ENCODE peak calls at places on chromosomes 12 and 14, in seven cellular contexts. U is cardiac muscle cell, I is Peyer's patch, B is transverse colon, E is psoas muscle, X is fibroblast of lung, P is mesendoderm. O is an unnamed sample. For H3K4me1 and H3K36me3, the result is how much of the 10 kb centered on the place peaks cover.

GRCh38 chr12:8047842-8048241 is 15.3 kb downstream of the FOXJ2 start:
- DNase-seq in U (no peak), I (no peak), B (no peak), E (no peak), X (no peak), P (no peak), O (no peak)

GRCh38 chr12:85280138-85280983 is at the start of gene ALX1:
- DNase-seq in U (peak), I (peak), B (peak), E (no peak), X (peak), P (peak), O (peak)

GRCh38 chr12:99658950-99659349 is 11.4 kb downstream of the GARIN6 start:
- DNase-seq in U (peak), I (no peak), B (no peak), E (no peak), X (peak), P (no peak), O (peak)

GRCh38 chr14:33465952-33466700 is 484.7 kb downstream of the EGLN3 start:
- DNase-seq in U (no peak), I (no peak), B (no peak), E (no peak), X (no peak), P (peak), O (no peak)

GRCh38 chr12:56645717-56646446 is at the start of gene ATP5F1B:
- DNase-seq in U (peak), I (peak), B (peak), E (peak), X (peak), P (peak), O (peak)

GRCh38 chr14:101881426-101881825 is 82.9 kb upstream of the DYNC1H1 start:
- DNase-seq in U (no peak), I (no peak), B (no peak), E (no peak), X (no peak), P (no peak), O (no peak)

GRCh38 chr14:55301722-55302121 is 30.5 kb downstream of the FBXO34 start:
- DNase-seq in U (peak), I (peak), B (no peak), E (no peak), X (peak), P (peak), O (peak)

GRCh38 chr12:100337727-100338126 is 19.1 kb upstream of the SLC17A8 start:
- DNase-seq in U (no peak), I (no peak), B (peak), E (no peak), X (no peak), P (no peak), O (no peak)

GRCh38 chr12:59820594-59821011 is 224.8 kb downstream of the SLC16A7 start:
- DNase-seq in U (no peak), I (no peak), B (no peak), E (no peak), X (peak), P (no peak), O (peak)

GRCh38 chr12:5511644-5512584 is 80.0 kb downstream of the NTF3 start:
- DNase-seq in U (peak), I (no peak), B (peak), E (peak), X (peak), P (peak), O (peak)

GRCh38 chr14:104685998-104686610 is 3.3 kb upstream of the INF2 start:
- DNase-seq in U (no peak), I (no peak), B (no peak), E (no peak), X (no peak), P (no peak), O (no peak)
- H3K4me1 ChIP-seq in U (under half), I (half or more), B (half or more), E (under half), X (under half), P (under half), O (under half)

GRCh38 chr14:50836515-50836914 is 5.6 kb upstream of the NIN start:
- DNase-seq in U (no peak), I (no peak), B (no peak), E (no peak), X (no peak), P (no peak), O (no peak)
- H3K36me3 ChIP-seq in U (under half), I (under half), B (under half), E (under half), X (under half), P (under half), O (under half)

GRCh38 chr12:77603923-77604322 is 226.8 kb upstream of the NAV3 start:
- DNase-seq in U (no peak), I (no peak), B (no peak), E (no peak), X (no peak), P (no peak), O (no peak)

GRCh38 chr12:77606348-77606747 is 224.3 kb upstream of the NAV3 start:
- DNase-seq in U (no peak), I (no peak), B (no peak), E (no peak), X (no peak), P (no peak), O (no peak)

GRCh38 chr12:77608157-77608755 is 222.4 kb upstream of the NAV3 start:
- DNase-seq in U (no peak), I (no peak), B (no peak), E (no peak), X (no peak), P (no peak), O (peak)

GRCh38 chr12:77609016-77609415 is 221.7 kb upstream of the NAV3 start:
- DNase-seq in U (no peak), I (no peak), B (no peak), E (no peak), X (no peak), P (no peak), O (peak)
- H3K4me1 ChIP-seq in U (under half), I (under half), B (under half), E (under half), X (under half), P (under half), O (under half)

GRCh38 chr12:119684730-119685129 is 16.8 kb downstream of the PRKAB1 start:
- DNase-seq in U (no peak), I (no peak), B (no peak), E (no peak), X (peak), P (no peak), O (peak)
- H3K36me3 ChIP-seq in U (under half), I (under half), B (under half), E (under half), X (under half), P (under half), O (under half)

DNA sequence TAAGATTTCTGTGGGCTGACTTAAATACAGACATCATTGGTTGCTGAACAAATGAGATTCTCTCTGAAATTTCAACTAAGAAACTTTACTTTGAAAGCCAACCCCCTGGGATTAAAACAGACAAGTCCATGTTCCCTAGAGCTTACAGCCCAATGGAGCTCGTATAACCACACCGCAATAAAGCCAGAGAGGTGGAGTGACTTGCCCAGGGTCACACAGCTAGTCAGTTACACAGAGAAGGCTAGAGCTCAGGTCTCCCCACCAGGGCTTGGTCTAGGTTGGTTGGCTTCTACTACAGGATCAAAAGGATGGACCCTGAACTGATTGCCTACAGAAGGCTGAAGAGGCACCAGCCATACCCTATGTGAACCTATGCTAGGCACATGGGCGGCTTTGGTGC is 8.9 kb upstream of the LTBP2 start:
- DNase-seq in U (no peak), I (no peak), B (no peak), E (no peak), X (no peak), P (no peak), O (no peak)
- H3K4me1 ChIP-seq in U (under half), I (under half), B (under half), E (under half), X (under half), P (under half), O (half or more)

GRCh38 chr12:15883536-15883935 is 1.3 kb downstream of the STRAP start:
- DNase-seq in U (peak), I (no peak), B (no peak), E (no peak), X (no peak), P (no peak), O (peak)

GRCh38 chr12:15892645-15893259 is 10.6 kb downstream of the STRAP start:
- DNase-seq in U (no peak), I (no peak), B (no peak), E (no peak), X (no peak), P (no peak), O (no peak)

GRCh38 chr12:15886372-15887042 is 4.3 kb downstream of the STRAP start:
- DNase-seq in U (no peak), I (no peak), B (no peak), E (no peak), X (no peak), P (no peak), O (no peak)

GRCh38 chr12:15882055-15882971 is at the start of gene STRAP:
- DNase-seq in U (peak), I (peak), B (peak), E (peak), X (peak), P (peak), O (peak)

GRCh38 chr12:15887043-15887817 is 5.0 kb downstream of the STRAP start:
- DNase-seq in U (no peak), I (no peak), B (no peak), E (no peak), X (no peak), P (no peak), O (no peak)
- H3K36me3 ChIP-seq in U (under half), I (under half), B (under half), E (under half), X (under half), P (under half), O (under half)

GRCh38 chr14:93330609-93331000 is 2.2 kb downstream of the BTBD7 start:
- DNase-seq in U (no peak), I (no peak), B (no peak), E (no peak), X (no peak), P (no peak), O (no peak)
- H3K4me1 ChIP-seq in U (under half), I (under half), B (under half), E (under half), X (under half), P (under half), O (under half)

DNA sequence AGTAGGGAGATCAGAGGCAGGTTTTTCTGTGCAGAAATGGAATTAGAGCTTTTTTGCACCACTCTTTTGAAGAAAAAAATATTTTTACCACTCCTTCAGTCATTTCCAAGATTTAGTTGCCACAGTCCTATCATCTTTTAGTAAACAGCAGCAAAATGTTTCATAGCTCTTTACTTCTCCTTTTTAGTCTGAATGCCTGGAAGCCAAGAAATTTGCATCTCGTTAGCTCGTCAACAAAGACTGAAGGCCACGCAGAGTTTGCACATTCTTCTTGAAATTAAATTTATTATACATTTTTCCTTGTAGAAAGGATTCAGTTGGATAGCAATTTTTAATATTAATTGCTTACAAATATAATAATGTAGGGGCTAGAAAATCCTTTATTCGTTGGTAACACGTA is 544.5 kb upstream of the ATP2B1 start:
- DNase-seq in U (no peak), I (no peak), B (no peak), E (no peak), X (no peak), P (no peak), O (no peak)
- H3K36me3 ChIP-seq in U (under half), I (under half), B (under half), E (under half), X (under half), P (under half), O (under half)

DNA sequence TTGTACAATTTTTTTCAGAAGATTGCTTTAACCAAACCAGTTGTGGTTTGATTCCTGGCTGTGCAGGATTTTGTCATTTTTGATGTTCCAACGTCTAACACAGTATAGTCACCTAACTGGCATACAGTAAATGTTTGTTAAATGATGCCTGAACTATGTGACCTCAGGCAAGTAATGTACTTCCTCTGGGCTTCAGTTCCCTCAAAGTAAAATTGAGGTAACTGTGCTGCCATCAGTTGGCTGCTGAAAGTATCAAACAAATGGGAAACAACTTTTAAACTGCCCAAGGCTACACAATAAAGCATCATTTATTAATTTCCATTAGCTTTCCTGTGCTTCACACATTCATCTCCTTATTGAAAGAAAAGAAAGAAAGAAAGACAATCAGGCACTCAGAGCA is 4.3 kb downstream of the TM7SF3 start:
- DNase-seq in U (no peak), I (no peak), B (no peak), E (no peak), X (no peak), P (no peak), O (no peak)
- H3K4me1 ChIP-seq in U (under half), I (under half), B (under half), E (under half), X (under half), P (under half), O (under half)

O was measured in adipocyte.